ENCODE peak calls at places on chromosomes 16 and 17, in seven cellular contexts. N is A549; K is DMS53; T is WTC11; D is NCI-H146; B is stimulated activated CD8-positive, alpha-beta memory T cell treated with anti-CD3 and anti-CD28 coated beads, Interleukin-12 subunit alpha, Interleukin-12 subunit beta, amount 100 ng/mL, for 4 hours; Q is NCI-H1105. X is an unnamed sample.

GRCh38 chr17:21286066-21286770 is 1.7 kb downstream of the MAP2K3 start:
- DNase-seq in N (peak), K (peak), T (no peak), D (peak), B (no peak), Q (peak), X (peak)

GRCh38 chr17:74089869-74090464 is 113.5 kb upstream of the RPL38 start:
- DNase-seq in N (peak), K (peak), T (peak), D (peak), B (no peak), Q (no peak), X (peak)

GRCh38 chr16:2710021-2710710 is 9.9 kb downstream of the PRSS27 start:
- DNase-seq in N (no peak), K (no peak), T (no peak), D (no peak), B (no peak), Q (no peak), X (no peak)

GRCh38 chr17:1122681-1123396 is 56.9 kb downstream of the ABR start:
- DNase-seq in N (peak), K (peak), T (peak), D (peak), B (peak), Q (no peak), X (peak)

GRCh38 chr16:85192736-85193493 is 80.6 kb upstream of the CIBAR2 start:
- DNase-seq in N (no peak), K (no peak), T (no peak), D (no peak), B (no peak), Q (no peak), X (no peak)

GRCh38 chr16:57634171-57634570 is 5.7 kb downstream of the ADGRG1 start:
- DNase-seq in N (no peak), K (no peak), T (no peak), D (no peak), B (no peak), Q (no peak), X (no peak)

GRCh38 chr17:54426287-54426886 is 474.3 kb upstream of the TOM1L1 start:
- DNase-seq in N (peak), K (peak), T (no peak), D (no peak), B (no peak), Q (peak), X (no peak)

GRCh38 chr17:4365628-4366311 is 705 bp downstream of the UBE2G1 start:
- DNase-seq in N (no peak), K (no peak), T (peak), D (peak), B (peak), Q (peak), X (no peak)

GRCh38 chr17:27766438-27766837 is 33.9 kb downstream of the NOS2 start:
- DNase-seq in N (no peak), K (no peak), T (no peak), D (no peak), B (no peak), Q (no peak), X (no peak)

GRCh38 chr17:74842146-74842598 is 17.5 kb downstream of the GRIN2C start:
- DNase-seq in N (no peak), K (peak), T (no peak), D (peak), B (no peak), Q (peak), X (no peak)

X was measured in NCI-H345.